ENCODE peak calls at places on chromosomes 6 and 20, in ten cellular contexts. S is tibial artery; G is NCI-H1930; W is cerebellar cortex; M is effector CD4-positive, alpha-beta T cell; P is effector memory CD8-positive, alpha-beta T cell; A is cardiac muscle cell; F is GM10248; O is NCI-H1105; J is adrenal gland. Y is an unnamed sample.

GRCh38 chr6:135270676-135271536 is 89.8 kb downstream of the MYB start:
- DNase-seq in G (no peak), A (no peak), P (no peak), W (no peak), S (no peak), M (no peak), F (no peak), J (no peak), O (peak), Y (no peak)

GRCh38 chr6:163671355-163671754 is 256.8 kb downstream of the QKI start:
- DNase-seq in G (no peak), W (no peak), A (no peak), F (no peak), J (no peak), P (no peak), M (no peak), S (no peak), O (no peak), Y (no peak)

GRCh38 chr20:47231382-47232042 is 125.0 kb downstream of the ZMYND8 start:
- DNase-seq in G (no peak), A (no peak), O (no peak), S (no peak), F (no peak), M (no peak), J (no peak), W (no peak), P (no peak), Y (no peak)

GRCh38 chr20:8388707-8389106 is 256.6 kb downstream of the PLCB1 start:
- DNase-seq in W (no peak), J (no peak), G (no peak), A (no peak), P (no peak), S (no peak), M (no peak), F (no peak), O (no peak), Y (no peak)

GRCh38 chr6:23455754-23456153 is 670.3 kb upstream of the NRSN1 start:
- DNase-seq in S (no peak), F (no peak), J (no peak), A (no peak), P (no peak), M (no peak), W (no peak), G (no peak), O (no peak), Y (no peak)

GRCh38 chr20:24722586-24722985 is 226.5 kb upstream of the CST7 start:
- DNase-seq in J (no peak), G (no peak), S (no peak), W (no peak), M (no peak), F (no peak), A (no peak), O (no peak), P (no peak), Y (no peak)

GRCh38 chr6:37488464-37488863 is 11.2 kb downstream of the CCDC167 start:
- DNase-seq in W (no peak), M (no peak), O (no peak), A (no peak), J (no peak), G (no peak), F (no peak), S (no peak), P (no peak), Y (no peak)

GRCh38 chr6:169905041-169905807 is 153.8 kb downstream of the ERMARD start:
- DNase-seq in S (peak), O (no peak), P (no peak), J (peak), M (no peak), G (no peak), W (no peak), A (no peak), F (no peak), Y (no peak)

GRCh38 chr20:1567392-1568165 is 10.1 kb upstream of the SIRPD start:
- DNase-seq in O (no peak), F (no peak), J (no peak), P (no peak), A (no peak), W (no peak), G (no peak), S (no peak), M (no peak), Y (no peak)

GRCh38 chr6:32427218-32427617 is 12.5 kb upstream of the HLA-DRA start:
- DNase-seq in J (no peak), F (no peak), S (no peak), O (no peak), G (no peak), A (no peak), P (no peak), W (no peak), M (no peak), Y (no peak)

GRCh38 chr6:150687508-150687907 is 87.8 kb downstream of the PLEKHG1 start:
- DNase-seq in O (no peak), F (no peak), J (no peak), W (no peak), G (no peak), P (no peak), M (no peak), A (no peak), S (no peak), Y (no peak)

GRCh38 chr6:30615219-30615957 is 1.7 kb downstream of the PPP1R10 start:
- DNase-seq in P (peak), S (peak), W (peak), J (no peak), M (no peak), G (peak), F (no peak), A (peak), O (peak), Y (no peak)

GRCh38 chr20:6178537-6178936 is 55.7 kb upstream of the FERMT1 start:
- DNase-seq in W (peak), M (no peak), A (peak), F (no peak), J (no peak), O (peak), G (peak), S (no peak), P (no peak), Y (no peak)

GRCh38 chr6:35054106-35054742 is 86.9 kb downstream of the TCP11 start:
- DNase-seq in F (no peak), P (no peak), O (no peak), M (no peak), A (no peak), S (no peak), J (no peak), W (no peak), G (no peak), Y (no peak)

GRCh38 chr6:4459032-4459431 is 317.2 kb upstream of the CDYL start:
- DNase-seq in M (no peak), W (no peak), F (no peak), G (no peak), O (no peak), S (no peak), A (no peak), P (no peak), J (peak), Y (no peak)

GRCh38 chr20:32823078-32823477 is 3.3 kb downstream of the MAPRE1 start:
- DNase-seq in M (no peak), P (no peak), W (peak), F (no peak), S (peak), O (no peak), J (no peak), A (peak), G (no peak), Y (no peak)

GRCh38 chr20:2179233-2179580 is 77.6 kb downstream of the STK35 start:
- DNase-seq in F (no peak), G (no peak), J (no peak), O (no peak), W (no peak), S (no peak), A (no peak), M (no peak), P (no peak), Y (no peak)

GRCh38 chr20:50724851-50725721 is 6.3 kb upstream of the PARD6B start:
- DNase-seq in J (peak), O (no peak), M (no peak), G (no peak), W (no peak), P (no peak), F (peak), S (peak), A (peak), Y (no peak)

GRCh38 chr6:90297124-90297865 is 652 bp upstream of the BACH2 start:
- DNase-seq in F (peak), O (no peak), A (peak), S (no peak), P (peak), M (no peak), G (no peak), J (no peak), W (peak), Y (no peak)

GRCh38 chr6:139881728-139882211 is 507.3 kb upstream of the CITED2 start:
- DNase-seq in S (no peak), F (peak), P (peak), A (peak), J (peak), O (peak), G (peak), M (no peak), W (peak), Y (no peak)

Y was measured in cortex of kidney.